ENCODE peak calls at places on chromosome 19, in five cellular contexts. One of them, this sample, is unnamed.

GRCh38 chr19:6260912-6261636 is 18.7 kb downstream of the MLLT1 start:
- DNase-seq in fibroblast of lung: no peak
- DNase-seq in uterus: peak
- DNase-seq in activated CD4-positive, alpha-beta T cell treated with anti-CD3 and anti-CD28 coated beads, Interleukin-2, amount 50 U/mL, for 1 hour: peak
- DNase-seq in NCI-H187: no peak
- DNase-seq in this sample: no peak

GRCh38 chr19:13978721-13979191 is 26.4 kb downstream of the DCAF15 start:
- DNase-seq in activated CD4-positive, alpha-beta T cell treated with anti-CD3 and anti-CD28 coated beads, Interleukin-2, amount 50 U/mL, for 1 hour: no peak
- DNase-seq in NCI-H187: no peak
- DNase-seq in uterus: no peak
- DNase-seq in fibroblast of lung: no peak
- DNase-seq in this sample: no peak

GRCh38 chr19:46299004-46299509 is 2.2 kb downstream of the HIF3A start:
- DNase-seq in NCI-H187: peak
- DNase-seq in activated CD4-positive, alpha-beta T cell treated with anti-CD3 and anti-CD28 coated beads, Interleukin-2, amount 50 U/mL, for 1 hour: no peak
- DNase-seq in fibroblast of lung: peak
- DNase-seq in uterus: peak
- DNase-seq in this sample: peak

GRCh38 chr19:46844067-46844489 is 6.6 kb downstream of the AP2S1 start:
- DNase-seq in activated CD4-positive, alpha-beta T cell treated with anti-CD3 and anti-CD28 coated beads, Interleukin-2, amount 50 U/mL, for 1 hour: no peak
- DNase-seq in NCI-H187: no peak
- DNase-seq in uterus: no peak
- DNase-seq in fibroblast of lung: no peak
- DNase-seq in this sample: no peak

GRCh38 chr19:34925278-34925855 is 1.3 kb upstream of the ZNF30 start:
- DNase-seq in activated CD4-positive, alpha-beta T cell treated with anti-CD3 and anti-CD28 coated beads, Interleukin-2, amount 50 U/mL, for 1 hour: no peak
- DNase-seq in uterus: no peak
- DNase-seq in fibroblast of lung: no peak
- DNase-seq in NCI-H187: no peak
- DNase-seq in this sample: no peak

GRCh38 chr19:5345895-5346386 is 5.3 kb upstream of the PTPRS start:
- DNase-seq in uterus: no peak
- DNase-seq in fibroblast of lung: peak
- DNase-seq in activated CD4-positive, alpha-beta T cell treated with anti-CD3 and anti-CD28 coated beads, Interleukin-2, amount 50 U/mL, for 1 hour: no peak
- DNase-seq in NCI-H187: no peak
- DNase-seq in this sample: no peak

GRCh38 chr19:41746593-41747227 is 8.6 kb upstream of the CEACAM6 start:
- DNase-seq in uterus: no peak
- DNase-seq in NCI-H187: peak
- DNase-seq in fibroblast of lung: peak
- DNase-seq in activated CD4-positive, alpha-beta T cell treated with anti-CD3 and anti-CD28 coated beads, Interleukin-2, amount 50 U/mL, for 1 hour: peak
- DNase-seq in this sample: peak

GRCh38 chr19:36526581-36526980 is 1.5 kb downstream of the ZNF260 start:
- DNase-seq in fibroblast of lung: no peak
- DNase-seq in NCI-H187: no peak
- DNase-seq in uterus: no peak
- DNase-seq in activated CD4-positive, alpha-beta T cell treated with anti-CD3 and anti-CD28 coated beads, Interleukin-2, amount 50 U/mL, for 1 hour: no peak
- DNase-seq in this sample: no peak

GRCh38 chr19:14375055-14375581 is 6.1 kb upstream of the ADGRE5 start:
- DNase-seq in fibroblast of lung: no peak
- DNase-seq in activated CD4-positive, alpha-beta T cell treated with anti-CD3 and anti-CD28 coated beads, Interleukin-2, amount 50 U/mL, for 1 hour: peak
- DNase-seq in uterus: peak
- DNase-seq in NCI-H187: no peak
- DNase-seq in this sample: no peak

This sample was measured in DMS79.